ENCODE peak calls at places on chromosome 3, in eight cellular contexts. F, O, Z, W, M, Y, P and L are unnamed samples. For H3K9me3 and H3K36me3, the result is how much of the 10 kb centered on the place peaks cover.

GRCh38 chr3:172520332-172520831 is 2.8 kb downstream of the TNFSF10 start:
- DNase-seq in F (no peak), O (no peak), Z (no peak), W (no peak), M (peak), Y (no peak), P (no peak), L (peak)

GRCh38 chr3:184177331-184177731 is 2.7 kb downstream of the AP2M1 start:
- DNase-seq in F (no peak), O (no peak), Z (no peak), W (no peak), M (peak), Y (peak), P (no peak), L (no peak)

GRCh38 chr3:125057186-125057850 is 1.5 kb upstream of the HEG1 start:
- DNase-seq in F (no peak), O (peak), Z (no peak), W (no peak), M (peak), Y (no peak), P (no peak), L (peak)

GRCh38 chr3:72797773-72798543 is 50.3 kb downstream of the SHQ1 start:
- DNase-seq in F (no peak), O (no peak), Z (no peak), W (peak), M (peak), Y (peak), P (no peak), L (no peak)

GRCh38 chr3:152359385-152360248 is 90.9 kb downstream of the MBNL1 start:
- DNase-seq in F (no peak), O (no peak), Z (peak), W (no peak), M (peak), Y (no peak), P (no peak), L (no peak)

GRCh38 chr3:27353221-27353620 is 16.0 kb downstream of the NEK10 start:
- DNase-seq in F (no peak), O (no peak), Z (no peak), W (no peak), M (peak), Y (no peak), P (no peak), L (no peak)

GRCh38 chr3:9743548-9743947 is 6.2 kb upstream of the OGG1 start:
- DNase-seq in F (no peak), O (no peak), Z (no peak), W (no peak), M (no peak), Y (no peak), P (no peak), L (no peak)

GRCh38 chr3:144028798-144029411 is 57.3 kb downstream of the DIPK2A start:
- DNase-seq in F (no peak), O (no peak), Z (no peak), W (no peak), M (no peak), Y (no peak), P (no peak), L (no peak)

GRCh38 chr3:142028174-142028833 is 121.0 kb downstream of the TFDP2 start:
- DNase-seq in F (no peak), O (peak), Z (peak), W (peak), M (peak), Y (peak), P (no peak), L (no peak)

GRCh38 chr3:108513961-108514360 is 3.6 kb upstream of the MYH15 start:
- DNase-seq in F (no peak), O (no peak), Z (no peak), W (no peak), M (peak), Y (no peak), P (no peak), L (no peak)

GRCh38 chr3:136350132-136350531 is 100.0 kb downstream of the PCCB start:
- DNase-seq in F (no peak), O (no peak), Z (peak), W (peak), M (peak), Y (no peak), P (peak), L (peak)

GRCh38 chr3:184332370-184333090 is 4.9 kb upstream of the FAM131A start:
- DNase-seq in F (no peak), O (no peak), Z (peak), W (no peak), M (peak), Y (no peak), P (no peak), L (peak)

GRCh38 chr3:177357352-177358084 is 160.2 kb upstream of the TBL1XR1 start:
- DNase-seq in F (no peak), O (peak), Z (peak), W (peak), M (peak), Y (peak), P (peak), L (peak)

GRCh38 chr3:54954516-54954915 is 26.7 kb upstream of the LRTM1 start:
- DNase-seq in F (no peak), O (peak), Z (peak), W (no peak), M (peak), Y (no peak), P (no peak), L (peak)

GRCh38 chr3:3800076-3800448 is 831 bp downstream of the LRRN1 start:
- DNase-seq in F (peak), O (peak), Z (peak), W (no peak), M (no peak), Y (no peak), P (peak), L (no peak)

GRCh38 chr3:25444273-25444672 is 16.2 kb downstream of the RARB start:
- DNase-seq in F (no peak), O (no peak), Z (no peak), W (no peak), M (no peak), Y (no peak), P (no peak), L (no peak)

GRCh38 chr3:89372456-89372855 is 265.0 kb downstream of the EPHA3 start:
- DNase-seq in F (no peak), O (no peak), Z (no peak), W (no peak), M (peak), Y (no peak), P (no peak), L (no peak)

GRCh38 chr3:155012584-155012983 is 67.5 kb upstream of the MME start:
- DNase-seq in F (no peak), O (no peak), Z (no peak), W (no peak), M (no peak), Y (no peak), P (no peak), L (no peak)

GRCh38 chr3:47266709-47267489 is 15.7 kb downstream of the KIF9 start:
- DNase-seq in F (peak), O (no peak), Z (peak), W (peak), M (peak), Y (peak), P (peak), L (peak)

GRCh38 chr3:148902173-148902791 is 37.2 kb downstream of the CPA3 start:
- DNase-seq in F (no peak), O (no peak), Z (no peak), W (no peak), M (peak), Y (no peak), P (no peak), L (no peak)

GRCh38 chr3:184584001-184584891 is 22.7 kb downstream of the EPHB3 start:
- DNase-seq in F (no peak), O (peak), Z (no peak), W (no peak), M (no peak), Y (no peak), P (peak), L (no peak)

GRCh38 chr3:194872669-194872977 is 186.9 kb downstream of the FAM43A start:
- DNase-seq in F (no peak), O (peak), Z (peak), W (no peak), M (peak), Y (no peak), P (no peak), L (peak)

GRCh38 chr3:106345353-106346027 is 476.7 kb upstream of the CBLB start:
- DNase-seq in F (no peak), O (no peak), Z (peak), W (no peak), M (peak), Y (no peak), P (no peak), L (peak)

GRCh38 chr3:152943645-152944044 is 108.7 kb downstream of the P2RY1 start:
- DNase-seq in F (no peak), O (no peak), Z (peak), W (peak), M (peak), Y (no peak), P (no peak), L (no peak)

GRCh38 chr3:109902549-109902948 is 565.2 kb upstream of the DPPA4 start:
- DNase-seq in F (no peak), O (no peak), Z (no peak), W (no peak), M (no peak), Y (no peak), P (no peak), L (no peak)

GRCh38 chr3:93979850-93980677 is at the start of gene ARL13B:
- DNase-seq in F (peak), O (peak), Z (peak), W (peak), M (peak), Y (peak), P (peak), L (peak)

GRCh38 chr3:126127904-126128303 is 44.0 kb upstream of the SLC41A3 start:
- DNase-seq in F (peak), O (peak), Z (no peak), W (no peak), M (no peak), Y (peak), P (no peak), L (no peak)

GRCh38 chr3:160564205-160564922 is 1.0 kb downstream of the KPNA4 start:
- DNase-seq in F (peak), O (peak), Z (no peak), W (peak), M (peak), Y (no peak), P (no peak), L (peak)

GRCh38 chr3:104460477-104461406 is 906.0 kb upstream of the ALCAM start:
- DNase-seq in F (no peak), O (peak), Z (no peak), W (no peak), M (peak), Y (no peak), P (no peak), L (no peak)

GRCh38 chr3:37607604-37608003 is 254.1 kb upstream of the CTDSPL start:
- DNase-seq in F (no peak), O (no peak), Z (no peak), W (no peak), M (no peak), Y (no peak), P (no peak), L (no peak)

GRCh38 chr3:8658326-8659212 is 14.0 kb upstream of the SSUH2 start:
- DNase-seq in F (peak), O (peak), Z (peak), W (peak), M (no peak), Y (peak), P (peak), L (peak)

DNA sequence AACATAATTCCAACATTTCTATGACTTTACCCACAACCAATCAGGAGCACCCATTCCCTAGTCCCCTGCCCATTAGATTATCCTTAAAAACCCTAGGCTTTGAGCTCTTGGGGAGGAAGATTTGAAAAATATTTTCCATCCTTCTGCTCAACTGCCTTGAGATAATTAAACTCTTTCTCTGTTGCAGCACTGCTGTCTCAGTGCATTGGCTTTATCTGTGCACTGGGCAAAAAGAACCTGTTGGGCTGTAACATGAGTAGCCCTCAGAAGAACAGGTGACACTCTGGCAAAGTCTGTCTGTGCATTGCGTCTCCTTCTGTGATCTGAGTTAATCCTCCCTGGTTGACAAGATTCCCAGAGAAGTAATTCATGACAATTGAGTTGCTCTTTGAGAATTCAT is 83.9 kb downstream of the ZMAT3 start:
- DNase-seq in F (no peak), O (no peak), Z (no peak), W (no peak), M (no peak), Y (no peak), P (no peak), L (no peak)
- H3K9me3 ChIP-seq in F (under half), O (half or more), Z (under half), W (under half), M (under half), Y (under half), P (under half), L (under half)

GRCh38 chr3:123068227-123069020 is 1.6 kb downstream of the PDIA5 start:
- DNase-seq in F (no peak), O (peak), Z (peak), W (no peak), M (peak), Y (no peak), P (no peak), L (no peak)
- H3K4me3 ChIP-seq in F (peak), O (peak), Z (peak), W (no peak), M (peak), Y (peak), P (peak), L (no peak)

GRCh38 chr3:11300970-11301369 is 28.8 kb downstream of the ATG7 start:
- DNase-seq in F (no peak), O (no peak), Z (no peak), W (no peak), M (no peak), Y (no peak), P (no peak), L (no peak)
- H3K36me3 ChIP-seq in F (under half), O (under half), Z (half or more), W (under half), M (under half), Y (under half), P (under half), L (half or more)

DNA sequence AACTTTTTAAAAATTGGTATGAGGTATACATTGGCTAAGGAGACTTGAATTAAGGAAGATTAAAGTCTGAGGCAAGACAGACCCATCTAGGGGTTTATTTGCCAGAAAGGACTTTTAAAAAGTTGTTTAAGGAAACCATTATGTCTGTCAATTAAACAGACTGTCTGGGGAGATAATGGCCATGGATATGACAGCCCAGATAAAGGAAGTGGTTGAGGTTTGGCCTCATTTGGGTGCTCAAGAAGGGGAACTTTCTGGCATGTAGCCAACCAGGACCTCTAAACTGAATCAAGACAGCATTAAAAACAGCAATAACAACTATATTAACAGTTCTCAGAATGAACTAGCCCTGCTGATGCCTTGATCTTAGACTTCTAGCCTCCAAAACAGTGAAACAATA is 9.9 kb upstream of the CD200R1L start:
- DNase-seq in F (no peak), O (no peak), Z (no peak), W (no peak), M (no peak), Y (no peak), P (no peak), L (no peak)
- H3K9me3 ChIP-seq in F (under half), O (under half), Z (under half), W (under half), M (under half), Y (under half), P (under half), L (under half)

GRCh38 chr3:12235691-12236090 is 53.2 kb upstream of the PPARG start:
- DNase-seq in F (no peak), O (no peak), Z (no peak), W (no peak), M (peak), Y (no peak), P (no peak), L (no peak)

GRCh38 chr3:12237076-12237475 is 51.8 kb upstream of the PPARG start:
- DNase-seq in F (no peak), O (no peak), Z (no peak), W (no peak), M (no peak), Y (no peak), P (no peak), L (no peak)

GRCh38 chr3:12237912-12238650 is 50.8 kb upstream of the PPARG start:
- DNase-seq in F (no peak), O (no peak), Z (no peak), W (no peak), M (no peak), Y (no peak), P (no peak), L (peak)

GRCh38 chr3:12242772-12243171 is 46.1 kb upstream of the PPARG start:
- DNase-seq in F (no peak), O (no peak), Z (no peak), W (no peak), M (no peak), Y (no peak), P (no peak), L (no peak)

DNA sequence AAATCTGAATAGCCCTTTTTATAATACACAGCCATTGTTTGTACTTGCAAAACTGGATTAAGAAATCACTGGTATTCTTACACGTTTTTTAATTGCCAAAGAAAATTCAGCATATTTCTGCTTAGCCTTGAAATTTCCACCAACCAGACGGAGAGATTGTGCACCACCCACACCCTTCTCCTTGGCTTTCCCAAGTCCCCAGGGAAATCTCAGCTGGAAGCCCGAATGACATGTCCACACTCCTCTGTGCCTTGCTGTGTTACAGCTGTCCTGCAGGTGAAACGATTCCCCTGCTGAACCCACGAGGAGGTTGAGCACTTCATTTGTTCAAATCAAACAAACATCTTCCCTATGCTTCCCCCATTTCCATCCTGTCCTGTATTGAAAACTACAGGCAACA is 49.6 kb upstream of the PPARG start:
- DNase-seq in F (no peak), O (no peak), Z (no peak), W (no peak), M (peak), Y (no peak), P (peak), L (no peak)
- H3K4me3 ChIP-seq in F (no peak), O (no peak), Z (no peak), W (no peak), M (no peak), Y (no peak), P (no peak), L (no peak)

GRCh38 chr3:157157836-157158235 is 2.1 kb downstream of the CCNL1 start:
- DNase-seq in F (no peak), O (no peak), Z (no peak), W (no peak), M (peak), Y (no peak), P (no peak), L (no peak)

GRCh38 chr3:157156844-157157635 is 2.9 kb downstream of the CCNL1 start:
- DNase-seq in F (no peak), O (no peak), Z (no peak), W (no peak), M (peak), Y (no peak), P (no peak), L (no peak)

GRCh38 chr3:157154563-157155333 is 5.2 kb downstream of the CCNL1 start:
- DNase-seq in F (no peak), O (no peak), Z (no peak), W (no peak), M (no peak), Y (no peak), P (no peak), L (no peak)

GRCh38 chr3:157152930-157153329 is 7.0 kb downstream of the CCNL1 start:
- DNase-seq in F (no peak), O (no peak), Z (no peak), W (no peak), M (no peak), Y (no peak), P (no peak), L (no peak)

GRCh38 chr3:157155591-157155990 is 4.4 kb downstream of the CCNL1 start:
- DNase-seq in F (no peak), O (no peak), Z (no peak), W (no peak), M (no peak), Y (no peak), P (no peak), L (no peak)
- H3K36me3 ChIP-seq in F (half or more), O (half or more), Z (half or more), W (under half), M (half or more), Y (under half), P (under half), L (half or more)

DNA sequence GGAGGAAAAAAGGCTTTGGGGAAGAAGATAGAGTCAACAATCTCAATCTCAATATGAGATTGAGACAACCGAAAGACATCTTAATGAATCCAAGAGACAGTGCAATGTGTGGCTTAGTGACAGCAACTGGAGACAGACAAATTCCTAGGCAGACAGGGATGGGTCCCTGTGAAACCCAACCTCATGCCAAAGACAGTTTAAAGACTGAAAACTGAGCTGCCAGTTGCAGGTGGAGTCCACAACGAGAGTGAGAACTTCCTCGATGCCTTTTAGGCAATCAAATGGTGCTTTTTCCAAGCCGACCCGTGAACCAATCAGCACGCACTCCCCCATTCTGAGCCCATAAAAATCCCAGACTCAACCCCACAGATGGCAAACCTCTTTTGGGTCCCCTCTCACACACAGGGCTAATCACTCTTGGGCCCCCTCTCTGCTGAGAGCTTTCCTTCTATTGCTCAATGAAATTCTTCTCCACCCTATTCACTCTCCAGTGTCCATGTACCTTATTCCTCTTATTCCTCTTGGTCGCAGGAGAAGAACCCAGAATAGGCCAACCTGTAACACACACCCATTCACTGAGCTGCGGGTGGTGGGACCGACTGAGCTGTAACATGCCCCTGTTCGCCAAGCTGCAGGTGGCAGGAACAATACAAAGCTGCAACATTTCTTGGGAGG is 34.8 kb downstream of the ZMAT3 start:
- DNase-seq in F (no peak), O (no peak), Z (no peak), W (no peak), M (peak), Y (no peak), P (no peak), L (no peak)
- H3K9me3 ChIP-seq in F (under half), O (under half), Z (under half), W (under half), M (under half), Y (under half), P (under half), L (under half)